ENCODE peak calls at places on chromosome 19, in ten cellular contexts. E is BJ, B is A673, D is heart left ventricle, X is colonic mucosa, R is choroid plexus epithelial cell, J is NB4, Y is brain microvascular endothelial cell, O is AG10803, G is fibroblast of lung. T is an unnamed sample.

GRCh38 chr19:29450306-29450705 is 75.5 kb upstream of the VSTM2B start:
- DNase-seq in D (no peak), J (no peak), Y (no peak), O (no peak), G (no peak), B (no peak), E (no peak), R (no peak), X (no peak), T (no peak)

GRCh38 chr19:19627442-19627715 is 641 bp downstream of the LPAR2 start:
- DNase-seq in E (no peak), D (no peak), G (no peak), R (no peak), J (no peak), B (no peak), Y (no peak), X (no peak), O (no peak), T (no peak)

GRCh38 chr19:39252458-39252857 is 3.8 kb upstream of the IFNL4 start:
- DNase-seq in J (no peak), E (no peak), X (no peak), G (no peak), B (no peak), O (no peak), Y (no peak), D (no peak), R (no peak), T (no peak)

GRCh38 chr19:31378404-31378803 is 29.2 kb upstream of the TSHZ3 start:
- DNase-seq in Y (peak; percentile 84), X (peak; percentile 27), G (peak; percentile 97), E (peak; percentile 90), D (peak; percentile 42), J (no peak), R (peak; percentile 78), O (peak; percentile 95), B (no peak), T (peak; percentile 98)

GRCh38 chr19:48745208-48745995 is 1.3 kb downstream of the IZUMO1 start:
- DNase-seq in B (peak; percentile 88), O (peak; percentile 43), D (peak; percentile 61), Y (peak; percentile 77), J (peak; percentile 89), E (no peak), X (peak; percentile 72), R (peak; percentile 80), G (peak; percentile 52), T (peak; percentile 64)

GRCh38 chr19:29404951-29405727 is 120.7 kb upstream of the VSTM2B start:
- DNase-seq in O (no peak), D (no peak), R (no peak), J (no peak), X (peak; percentile 20), B (no peak), E (no peak), Y (no peak), G (no peak), T (no peak)

GRCh38 chr19:27858981-27859581 is 1353.9 kb downstream of the UQCRFS1 start:
- DNase-seq in J (no peak), E (no peak), O (no peak), G (no peak), R (no peak), X (no peak), Y (no peak), D (no peak), B (no peak), T (no peak)

GRCh38 chr19:17394891-17395415 is 957 bp upstream of the CCDC194 start:
- DNase-seq in Y (no peak), E (no peak), X (peak; percentile 78), G (peak; percentile 27), D (no peak), R (peak; percentile 66), O (peak; percentile 60), J (peak; percentile 84), B (peak; percentile 84), T (peak; percentile 33)

DNA sequence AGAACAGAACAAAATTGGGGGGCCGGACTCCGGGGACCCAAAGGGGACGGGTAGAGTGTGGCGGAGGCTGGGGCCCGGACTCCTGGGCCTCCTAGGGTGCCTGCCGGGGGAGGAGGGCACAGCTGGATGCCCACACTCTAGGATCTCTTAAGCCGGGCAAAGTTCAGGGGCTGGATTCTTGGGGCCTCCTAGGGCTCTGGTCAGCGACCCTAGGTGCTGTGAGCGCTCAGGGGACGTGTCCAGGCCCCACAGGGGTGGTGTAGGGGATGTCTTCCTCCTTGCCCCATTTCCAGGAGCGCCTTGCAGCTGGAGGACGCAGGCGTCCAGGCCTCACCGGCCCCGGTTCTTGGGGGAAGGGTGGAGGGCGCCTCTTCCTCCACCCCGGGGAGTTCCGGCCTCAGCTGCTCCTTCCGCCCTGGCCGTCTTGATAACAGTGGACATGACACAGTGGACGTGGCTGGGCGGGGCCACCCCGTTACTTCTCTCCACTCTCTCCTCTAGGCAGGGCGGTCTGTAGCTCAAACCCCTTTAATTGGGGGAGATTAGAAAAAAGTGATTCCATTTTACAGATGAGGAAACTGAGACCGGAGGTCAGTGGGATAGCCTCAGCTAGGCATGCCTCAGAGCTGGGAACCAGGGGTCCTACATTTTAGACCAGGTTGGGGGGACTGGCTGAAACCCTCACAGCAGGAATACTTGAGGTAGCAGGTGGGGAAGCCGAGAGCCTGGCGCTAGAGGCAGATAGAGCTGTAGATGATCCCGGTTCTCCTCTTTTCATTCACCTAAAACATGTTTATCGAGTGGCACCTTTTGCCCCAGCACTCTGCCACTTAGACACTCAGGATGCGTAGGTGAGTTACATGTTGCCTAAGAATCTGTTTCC is 705 bp downstream of the STXBP2 start:
- DNase-seq in O (no peak), G (no peak), E (no peak), R (peak; percentile 47), B (no peak), Y (no peak), J (peak; percentile 80), D (no peak), X (peak; percentile 59), T (no peak)
- TF ChIP-seq CTCF in O (no peak), G (no peak), E (no peak), R (no peak), B (no peak), Y (no peak), J (no peak), D (no peak), X (no peak), T (no peak)

GRCh38 chr19:55254625-55254977 is 4.2 kb downstream of the PPP6R1 start:
- DNase-seq in J (no peak), G (no peak), B (no peak), O (no peak), X (no peak), Y (no peak), E (no peak), D (no peak), R (no peak), T (no peak)

GRCh38 chr19:55253842-55254624 is 4.8 kb downstream of the PPP6R1 start:
- DNase-seq in R (no peak), G (no peak), X (no peak), E (no peak), Y (no peak), D (no peak), J (peak; percentile 85), B (no peak), O (no peak), T (no peak)

GRCh38 chr19:55251296-55252081 is 7.3 kb downstream of the PPP6R1 start:
- DNase-seq in B (no peak), R (peak; percentile 14), Y (peak; percentile 14), X (peak; percentile 76), J (peak; percentile 29), O (no peak), G (no peak), E (no peak), D (no peak), T (peak; percentile 36)

GRCh38 chr19:55252760-55253159 is 6.1 kb downstream of the PPP6R1 start:
- DNase-seq in J (no peak), G (no peak), O (no peak), E (no peak), X (no peak), R (no peak), B (no peak), Y (no peak), D (no peak), T (no peak)

DNA sequence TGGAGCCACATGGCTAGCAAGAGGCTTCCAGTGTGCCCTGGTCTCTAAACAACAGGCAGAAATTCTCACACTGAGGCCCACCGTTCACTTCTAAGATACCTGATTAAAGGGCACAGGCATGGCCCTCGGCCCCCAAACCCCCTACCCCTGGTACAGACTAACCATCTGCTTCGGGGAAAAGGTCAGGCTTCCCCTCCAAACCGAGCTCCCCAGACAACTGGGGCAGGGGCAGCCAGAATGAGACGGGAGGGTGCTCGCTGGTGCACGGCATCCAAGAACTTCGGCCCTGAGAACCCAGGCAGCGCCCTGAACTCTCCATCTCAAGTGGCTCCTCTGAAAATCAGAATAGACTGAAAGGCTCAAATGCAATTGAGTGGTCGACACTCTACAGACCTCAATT is 5.6 kb downstream of the PPP6R1 start:
- DNase-seq in Y (no peak), E (no peak), O (no peak), B (no peak), X (no peak), G (no peak), D (no peak), R (no peak), J (no peak), T (no peak)
- H3K4me3 ChIP-seq in Y (no peak overlapping the region), E (no peak overlapping the region), O (no peak overlapping the region), B (no peak overlapping the region), X (no peak overlapping the region), G (no peak overlapping the region), D (peak overlapping the region; percentile 97), R (no peak overlapping the region), J (peak overlapping the region; percentile 88), T (no peak overlapping the region)

GRCh38 chr19:14686411-14686810 is 3.4 kb upstream of the ZNF333 start:
- DNase-seq in X (no peak), J (peak; percentile 66), O (peak; percentile 3), R (peak; percentile 53), E (no peak), D (no peak), B (peak; percentile 36), G (peak; percentile 38), Y (no peak), T (peak; percentile 25)
- TF ChIP-seq CTCF in X (no peak), J (peak; percentile 20), O (peak; percentile 31), R (peak; percentile 55), E (peak; percentile 30), D (peak; percentile 30), B (peak; percentile 61), G (peak; percentile 22), Y (peak; percentile 42), T (peak; percentile 24)

GRCh38 chr19:310781-311496 is 19.7 kb upstream of the PLPP2 start:
- DNase-seq in J (no peak), X (no peak), O (no peak), R (no peak), E (no peak), B (no peak), Y (no peak), D (no peak), G (no peak), T (no peak)

GRCh38 chr19:311813-312261 is 20.6 kb upstream of the PLPP2 start:
- DNase-seq in O (no peak), R (no peak), D (no peak), Y (no peak), B (no peak), X (no peak), G (no peak), J (no peak), E (no peak), T (no peak)

GRCh38 chr19:309206-309565 is 18.0 kb upstream of the PLPP2 start:
- DNase-seq in E (no peak), J (no peak), Y (no peak), D (no peak), G (no peak), R (no peak), O (no peak), B (no peak), X (no peak), T (no peak)

GRCh38 chr19:308471-309205 is 17.4 kb upstream of the PLPP2 start:
- DNase-seq in Y (no peak), O (no peak), D (no peak), X (no peak), J (no peak), G (no peak), E (no peak), R (no peak), B (no peak), T (no peak)

GRCh38 chr19:310141-310651 is 19.0 kb upstream of the PLPP2 start:
- DNase-seq in D (peak; percentile 16), X (no peak), R (peak; percentile 86), G (no peak), E (no peak), J (no peak), O (no peak), Y (no peak), B (peak; percentile 25), T (peak; percentile 35)
- H3K4me3 ChIP-seq in D (peak overlapping the region; percentile 49), X (no peak overlapping the region), R (peak overlapping the region; percentile 40), G (no peak overlapping the region), E (no peak overlapping the region), J (no peak overlapping the region), O (no peak overlapping the region), Y (peak overlapping the region; percentile 5), B (no peak overlapping the region), T (no peak overlapping the region)